ENCODE peak calls at places on chromosomes 3 and 15, in six cellular contexts. T is neuronal stem cell, E is H9, D is IMR-90, W is mesenchymal stem cell, P is trophoblast cell. S is an unnamed sample.
A peak's percentile ranks its signal among the peaks of the same experiment; 100 is the strongest.

GRCh38 chr3:41708176-41708575 is 253.7 kb downstream of the ULK4 start:
- DNase-seq in W (no peak), P (no peak), E (no peak), T (no peak), D (no peak), S (no peak)

GRCh38 chr15:52008698-52009434 is 10.2 kb upstream of the MAPK6 start:
- DNase-seq in E (no peak), D (no peak), P (peak; percentile 98), T (no peak), W (peak; percentile 26), S (no peak)

GRCh38 chr3:187291001-187291511 is 481 bp downstream of the MASP1 start:
- DNase-seq in D (peak; percentile 64), E (peak; percentile 41), P (no peak), W (peak; percentile 81), T (no peak), S (peak; percentile 60)

GRCh38 chr3:69080233-69080644 is at the start of gene UBA3:
- DNase-seq in E (peak; percentile 92), P (peak; percentile 84), T (peak; percentile 77), W (peak; percentile 87), D (peak; percentile 77), S (peak; percentile 36)

GRCh38 chr3:109643590-109643989 is 306.2 kb upstream of the DPPA4 start:
- DNase-seq in T (no peak), D (peak; percentile 79), E (no peak), W (peak; percentile 61), P (peak; percentile 43), S (no peak)

GRCh38 chr3:124207873-124208473 is 216.0 kb upstream of the ROPN1 start:
- DNase-seq in P (no peak), W (no peak), E (no peak), T (no peak), D (no peak), S (no peak)

GRCh38 chr15:65773386-65774111 is 18.5 kb downstream of the DENND4A start:
- DNase-seq in W (no peak), T (no peak), P (no peak), E (no peak), D (no peak), S (no peak)

GRCh38 chr3:66812126-66812525 is 186.0 kb upstream of the KBTBD8 start:
- DNase-seq in W (no peak), T (no peak), P (no peak), E (no peak), D (peak; percentile 69), S (no peak)

GRCh38 chr3:177473903-177474302 is 276.6 kb upstream of the TBL1XR1 start:
- DNase-seq in P (no peak), W (no peak), D (no peak), T (no peak), E (no peak), S (no peak)

GRCh38 chr3:38039899-38040261 is 872 bp downstream of the DLEC1 start:
- DNase-seq in E (peak; percentile 66), W (peak; percentile 17), D (peak; percentile 42), T (no peak), P (peak; percentile 30), S (no peak)
- H3K14ac ChIP-seq in E (no peak overlapping the region), W (no peak overlapping the region), D (no peak overlapping the region), T (no peak overlapping the region), P (no peak overlapping the region), S (no peak overlapping the region)

GRCh38 chr3:18247776-18248310 is 177.3 kb downstream of the SATB1 start:
- DNase-seq in T (peak; percentile 36), E (no peak), D (no peak), W (no peak), P (no peak), S (no peak)

GRCh38 chr3:18245721-18246120 is 179.4 kb downstream of the SATB1 start:
- DNase-seq in W (no peak), P (no peak), E (no peak), D (no peak), T (no peak), S (no peak)

GRCh38 chr3:18246336-18247060 is 178.6 kb downstream of the SATB1 start:
- DNase-seq in T (no peak), E (no peak), D (no peak), W (no peak), P (no peak), S (no peak)

GRCh38 chr3:18249126-18249525 is 176.0 kb downstream of the SATB1 start:
- DNase-seq in E (no peak), P (no peak), W (no peak), T (no peak), D (no peak), S (no peak)
- H3K18ac ChIP-seq in E (no peak overlapping the region), P (no peak overlapping the region), W (no peak overlapping the region), T (no peak overlapping the region), D (no peak overlapping the region), S (no peak overlapping the region)

GRCh38 chr3:1007890-1008289 is 84.9 kb upstream of the CNTN6 start:
- DNase-seq in P (peak; percentile 10), T (no peak), E (no peak), W (peak; percentile 11), D (no peak), S (no peak)

GRCh38 chr3:1002010-1002409 is 90.8 kb upstream of the CNTN6 start:
- DNase-seq in W (no peak), T (no peak), P (no peak), E (no peak), D (no peak), S (no peak)
- H3K14ac ChIP-seq in W (no peak overlapping the region), T (no peak overlapping the region), P (no peak overlapping the region), E (no peak overlapping the region), D (no peak overlapping the region), S (no peak overlapping the region)

DNA sequence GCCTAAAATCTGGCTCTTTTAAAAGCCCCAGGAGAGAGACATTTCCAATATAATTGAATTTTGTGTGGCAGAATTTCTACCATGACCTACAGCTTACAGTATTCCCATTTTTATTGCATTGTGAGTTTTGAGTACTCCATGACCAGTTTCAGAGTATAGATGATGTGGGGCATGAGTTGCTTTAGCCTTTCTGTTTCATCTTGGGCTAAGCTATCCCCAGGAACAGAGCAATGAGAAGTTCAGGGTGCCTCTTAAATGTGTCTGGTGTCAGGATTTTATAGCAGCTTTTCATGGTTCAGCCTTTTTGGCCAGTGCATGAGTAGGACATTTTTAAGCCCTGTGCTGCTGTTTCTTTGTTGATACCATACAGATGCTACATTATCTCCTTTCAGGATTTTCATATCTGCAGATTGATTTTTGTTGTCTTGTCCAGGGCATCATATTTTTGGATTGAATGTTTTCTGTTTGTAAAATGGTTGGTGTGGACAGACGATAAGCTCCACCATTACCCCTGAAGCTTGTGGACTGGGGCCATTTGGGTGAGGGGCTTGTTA is 3.5 kb downstream of the ABHD2 start:
- DNase-seq in T (no peak), P (no peak), E (no peak), D (no peak), W (no peak), S (no peak)
- H3K18ac ChIP-seq in T (no peak overlapping the region), P (no peak overlapping the region), E (no peak overlapping the region), D (no peak overlapping the region), W (no peak overlapping the region), S (no peak overlapping the region)